ENCODE peak calls at places on chromosomes 5 and 9, in six cellular contexts. F is H9, J is IMR-90, C is mesenchymal stem cell, T is neuronal stem cell, H is H1. D is an unnamed sample.

GRCh38 chr5:111689576-111689975 is 67.4 kb downstream of the NREP start:
- DNase-seq in F (no peak), J (no peak), C (peak; percentile 34), T (no peak), H (no peak), D (no peak)

GRCh38 chr9:3951266-3951665 is 348.6 kb downstream of the GLIS3 start:
- DNase-seq in F (no peak), J (peak; percentile 28), C (peak; percentile 44), T (no peak), H (no peak), D (no peak)

GRCh38 chr5:122182491-122182921 is 53.2 kb downstream of the ZNF474 start:
- DNase-seq in F (peak; percentile 42), J (peak; percentile 89), C (peak; percentile 62), T (no peak), H (no peak), D (peak; percentile 45)

GRCh38 chr9:132451276-132451675 is 41.3 kb downstream of the CFAP77 start:
- DNase-seq in F (no peak), J (no peak), C (no peak), T (no peak), H (no peak), D (no peak)

GRCh38 chr5:173535166-173535975 is 81.1 kb downstream of the BOD1 start:
- DNase-seq in F (no peak), J (peak; percentile 46), C (no peak), T (no peak), H (no peak), D (no peak)

GRCh38 chr9:122954253-122954691 is 13.5 kb downstream of the RABGAP1 start:
- DNase-seq in F (no peak), J (peak; percentile 68), C (no peak), T (no peak), H (no peak), D (no peak)

GRCh38 chr9:68547417-68547816 is 6.7 kb upstream of the TMEM252 start:
- DNase-seq in F (no peak), J (no peak), C (no peak), T (no peak), H (no peak), D (no peak)

GRCh38 chr9:114607671-114608524 is 3.2 kb upstream of the TMEM268 start:
- DNase-seq in F (no peak), J (no peak), C (no peak), T (no peak), H (no peak), D (no peak)

GRCh38 chr5:55916986-55917385 is 65.8 kb downstream of the IL31RA start:
- DNase-seq in F (no peak), J (no peak), C (no peak), T (no peak), H (no peak), D (no peak)

GRCh38 chr5:52989025-52989780 is at the start of gene ITGA2:
- DNase-seq in F (peak; percentile 73), J (peak; percentile 40), C (peak; percentile 65), T (peak; percentile 39), H (peak; percentile 77), D (peak; percentile 62)

GRCh38 chr5:88826959-88827585 is 55.9 kb downstream of the MEF2C start:
- DNase-seq in F (peak; percentile 32), J (peak; percentile 90), C (peak; percentile 44), T (no peak), H (no peak), D (peak; percentile 51)

GRCh38 chr5:107502711-107503110 is 168.0 kb downstream of the EFNA5 start:
- DNase-seq in F (no peak), J (no peak), C (no peak), T (no peak), H (no peak), D (peak; percentile 38)

GRCh38 chr5:154543380-154543779 is 65.4 kb upstream of the HAND1 start:
- DNase-seq in F (no peak), J (no peak), C (no peak), T (no peak), H (no peak), D (no peak)

GRCh38 chr9:75000835-75001234 is 27.3 kb downstream of the CARNMT1 start:
- DNase-seq in F (no peak), J (no peak), C (no peak), T (no peak), H (no peak), D (no peak)

GRCh38 chr9:118418887-118419620 is 714.9 kb downstream of the TLR4 start:
- DNase-seq in F (no peak), J (no peak), C (peak; percentile 0), T (no peak), H (no peak), D (no peak)

GRCh38 chr9:94908583-94909249 is 182.2 kb downstream of the AOPEP start:
- DNase-seq in F (no peak), J (no peak), C (no peak), T (no peak), H (peak; percentile 14), D (no peak)

GRCh38 chr5:15763754-15764153 is 263.8 kb downstream of the FBXL7 start:
- DNase-seq in F (no peak), J (peak; percentile 51), C (peak; percentile 29), T (no peak), H (no peak), D (peak; percentile 64)

GRCh38 chr5:149938272-149938671 is 6.3 kb downstream of the PDE6A start:
- DNase-seq in F (no peak), J (peak; percentile 50), C (peak; percentile 69), T (no peak), H (no peak), D (no peak)

GRCh38 chr9:108677776-108678175 is 178.0 kb downstream of the ACTL7B start:
- DNase-seq in F (no peak), J (no peak), C (no peak), T (no peak), H (no peak), D (no peak)

GRCh38 chr5:179963375-179963774 is 55.7 kb upstream of the TBC1D9B start:
- DNase-seq in F (no peak), J (no peak), C (no peak), T (no peak), H (no peak), D (no peak)

GRCh38 chr9:128072144-128073021 is 4.4 kb downstream of the SLC25A25 start:
- DNase-seq in F (no peak), J (peak; percentile 73), C (peak; percentile 94), T (no peak), H (no peak), D (no peak)

GRCh38 chr5:43152946-43153345 is 32.2 kb downstream of the ZNF131 start:
- DNase-seq in F (no peak), J (peak; percentile 76), C (no peak), T (no peak), H (no peak), D (no peak)

GRCh38 chr9:136886610-136887597 is 588 bp downstream of the TRAF2 start:
- DNase-seq in F (no peak), J (peak; percentile 16), C (peak; percentile 61), T (peak; percentile 36), H (peak; percentile 70), D (peak; percentile 64)

GRCh38 chr5:174572591-174572990 is 151.8 kb upstream of the MSX2 start:
- DNase-seq in F (no peak), J (peak; percentile 29), C (peak; percentile 39), T (no peak), H (no peak), D (no peak)

GRCh38 chr5:134874831-134875655 is 872 bp downstream of the TXNDC15 start:
- DNase-seq in F (peak; percentile 27), J (peak; percentile 88), C (peak; percentile 89), T (no peak), H (no peak), D (peak; percentile 34)

GRCh38 chr9:33159760-33160127 is 7.4 kb downstream of the B4GALT1 start:
- DNase-seq in F (no peak), J (peak; percentile 92), C (peak; percentile 87), T (no peak), H (no peak), D (no peak)

GRCh38 chr9:20620658-20621552 is 1.4 kb downstream of the MLLT3 start:
- DNase-seq in F (peak; percentile 42), J (peak; percentile 53), C (peak; percentile 70), T (peak; percentile 27), H (peak; percentile 60), D (peak; percentile 16)

GRCh38 chr9:104608336-104608735 is 2.9 kb upstream of the OR13C2 start:
- DNase-seq in F (no peak), J (no peak), C (no peak), T (no peak), H (no peak), D (peak; percentile 10)

GRCh38 chr5:73719616-73720015 is 93.6 kb downstream of the ARHGEF28 start:
- DNase-seq in F (no peak), J (no peak), C (no peak), T (no peak), H (no peak), D (no peak)

GRCh38 chr9:71748280-71748743 is 20.0 kb downstream of the CEMIP2 start:
- DNase-seq in F (no peak), J (peak; percentile 85), C (peak; percentile 72), T (no peak), H (no peak), D (no peak)

GRCh38 chr5:66814146-66814991 is 218.2 kb downstream of the MAST4 start:
- DNase-seq in F (no peak), J (peak; percentile 63), C (peak; percentile 47), T (peak; percentile 31), H (no peak), D (peak; percentile 65)

GRCh38 chr9:97806721-97807120 is 46.3 kb upstream of the FOXE1 start:
- DNase-seq in F (no peak), J (no peak), C (no peak), T (no peak), H (no peak), D (no peak)

GRCh38 chr9:136902259-136902821 is 16.0 kb downstream of the TRAF2 start:
- DNase-seq in F (peak; percentile 18), J (peak; percentile 86), C (peak; percentile 59), T (no peak), H (no peak), D (no peak)

GRCh38 chr9:13186774-13187173 is 92.7 kb downstream of the MPDZ start:
- DNase-seq in F (no peak), J (no peak), C (no peak), T (no peak), H (no peak), D (no peak)
- H2BK15ac ChIP-seq in F (no peak overlapping the region), J (no peak overlapping the region), C (no peak overlapping the region), T (no peak overlapping the region), H (no peak overlapping the region), D (no peak overlapping the region)

GRCh38 chr9:15278839-15279238 is 28.2 kb downstream of the TTC39B start:
- DNase-seq in F (no peak), J (no peak), C (no peak), T (no peak), H (no peak), D (no peak)
- H2BK15ac ChIP-seq in F (no peak overlapping the region), J (no peak overlapping the region), C (no peak overlapping the region), T (no peak overlapping the region), H (no peak overlapping the region), D (no peak overlapping the region)

DNA sequence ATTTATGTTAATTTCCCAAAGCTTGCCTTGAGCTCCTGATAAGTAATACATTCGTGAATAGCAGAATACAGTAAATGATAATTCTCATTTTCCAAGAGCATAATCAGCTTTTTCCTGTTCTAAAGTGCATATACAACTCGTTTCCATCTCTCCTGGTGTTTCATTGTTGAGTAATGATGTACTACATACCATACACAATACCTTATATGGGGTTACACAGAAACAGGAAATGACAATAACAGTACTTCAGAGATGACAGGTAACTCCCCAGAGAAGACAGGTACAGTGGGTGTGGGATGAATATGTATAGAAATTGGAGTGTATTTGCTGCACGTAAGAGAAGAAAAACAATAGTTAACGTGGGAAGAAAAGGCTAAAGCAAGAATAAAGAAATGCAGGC is 287.1 kb downstream of the TENT4A start:
- DNase-seq in F (no peak), J (no peak), C (no peak), T (no peak), H (no peak), D (no peak)
- H2BK15ac ChIP-seq in F (no peak overlapping the region), J (no peak overlapping the region), C (no peak overlapping the region), T (no peak overlapping the region), H (no peak overlapping the region), D (no peak overlapping the region)

GRCh38 chr9:93886911-93887310 is 68.2 kb downstream of the BARX1 start:
- DNase-seq in F (peak; percentile 25), J (no peak), C (no peak), T (no peak), H (peak; percentile 39), D (no peak)
- H2BK15ac ChIP-seq in F (no peak overlapping the region), J (no peak overlapping the region), C (no peak overlapping the region), T (no peak overlapping the region), H (no peak overlapping the region), D (no peak overlapping the region)

D was measured in mesendoderm.